ENCODE peak calls at places on chromosomes 4 and X, in seven cellular contexts. One of them, this sample, is unnamed.

GRCh38 chr4:11106769-11107168 is 321.9 kb downstream of the HS3ST1 start:
- DNase-seq in NB4: peak
- DNase-seq in HCT116: no peak
- DNase-seq in K562: no peak
- DNase-seq in A549: no peak
- DNase-seq in HepG2: no peak
- DNase-seq in WTC11: no peak
- DNase-seq in this sample: no peak

GRCh38 chr4:3320361-3321023 is 27.7 kb downstream of the RGS12 start:
- DNase-seq in HepG2: no peak
- DNase-seq in HCT116: no peak
- DNase-seq in A549: no peak
- DNase-seq in K562: no peak
- DNase-seq in NB4: no peak
- DNase-seq in WTC11: no peak
- DNase-seq in this sample: no peak

GRCh38 chr4:54318904-54319303 is 89.8 kb downstream of the PDGFRA start:
- DNase-seq in HCT116: peak
- DNase-seq in HepG2: peak
- DNase-seq in WTC11: peak
- DNase-seq in A549: peak
- DNase-seq in NB4: peak
- DNase-seq in K562: peak
- DNase-seq in this sample: peak

GRCh38 chr4:38377195-38377594 is 286.8 kb upstream of the KLF3 start:
- DNase-seq in HepG2: no peak
- DNase-seq in A549: no peak
- DNase-seq in WTC11: no peak
- DNase-seq in K562: no peak
- DNase-seq in HCT116: no peak
- DNase-seq in NB4: no peak
- DNase-seq in this sample: no peak

GRCh38 chr4:162499478-162499877 is 335.7 kb upstream of the FSTL5 start:
- DNase-seq in WTC11: no peak
- DNase-seq in K562: no peak
- DNase-seq in A549: no peak
- DNase-seq in HepG2: no peak
- DNase-seq in HCT116: no peak
- DNase-seq in NB4: no peak
- DNase-seq in this sample: peak

GRCh38 chr4:149638073-149638472 is 177.6 kb downstream of the IQCM start:
- DNase-seq in HepG2: no peak
- DNase-seq in WTC11: no peak
- DNase-seq in K562: no peak
- DNase-seq in NB4: no peak
- DNase-seq in A549: no peak
- DNase-seq in HCT116: no peak
- DNase-seq in this sample: no peak

GRCh38 chrX:111095974-111096870 is at the start of gene PAK3:
- DNase-seq in HCT116: no peak
- DNase-seq in HepG2: no peak
- DNase-seq in A549: peak
- DNase-seq in NB4: no peak
- DNase-seq in K562: no peak
- DNase-seq in WTC11: peak
- DNase-seq in this sample: peak

GRCh38 chr4:24477919-24478318 is 106.4 kb downstream of the DHX15 start:
- DNase-seq in NB4: no peak
- DNase-seq in WTC11: no peak
- DNase-seq in A549: no peak
- DNase-seq in K562: no peak
- DNase-seq in HepG2: no peak
- DNase-seq in HCT116: no peak
- DNase-seq in this sample: peak

GRCh38 chr4:184647391-184648101 is 1.7 kb downstream of the CASP3 start:
- DNase-seq in HepG2: no peak
- DNase-seq in K562: no peak
- DNase-seq in NB4: no peak
- DNase-seq in A549: no peak
- DNase-seq in HCT116: no peak
- DNase-seq in WTC11: no peak
- DNase-seq in this sample: no peak

GRCh38 chrX:130118941-130119640 is 8.8 kb upstream of the ELF4 start:
- DNase-seq in HCT116: no peak
- DNase-seq in K562: no peak
- DNase-seq in HepG2: no peak
- DNase-seq in A549: no peak
- DNase-seq in WTC11: no peak
- DNase-seq in NB4: no peak
- DNase-seq in this sample: no peak

DNA sequence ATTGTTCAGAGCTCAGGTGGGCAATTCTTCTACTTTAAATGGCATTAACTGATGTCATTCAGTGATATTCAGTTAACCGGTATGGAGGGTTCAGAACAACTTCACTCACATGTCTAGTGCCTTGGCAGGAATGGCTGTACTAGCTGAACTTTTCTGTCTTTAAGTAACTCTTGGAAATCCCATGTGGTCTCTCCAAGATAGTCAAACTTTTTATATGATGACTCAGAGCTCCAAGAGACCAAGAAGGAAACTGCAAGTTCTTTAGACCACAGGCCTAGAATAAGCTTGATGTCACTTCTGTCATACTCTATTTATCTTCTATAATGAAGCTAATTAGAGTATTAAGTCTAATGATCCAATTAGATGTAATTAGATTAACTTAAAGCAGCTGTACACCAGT is 24.9 kb downstream of the LHFPL1 start:
- DNase-seq in NB4: no peak
- DNase-seq in K562: no peak
- DNase-seq in HepG2: no peak
- DNase-seq in HCT116: no peak
- DNase-seq in WTC11: no peak
- DNase-seq in A549: no peak
- DNase-seq in this sample: no peak
- TF ChIP-seq MAX in NB4: no peak
- TF ChIP-seq MAX in K562: no peak
- TF ChIP-seq MAX in HepG2: no peak
- TF ChIP-seq MAX in HCT116: no peak
- TF ChIP-seq MAX in WTC11: no peak
- TF ChIP-seq MAX in A549: no peak
- TF ChIP-seq MAX in this sample: no peak

GRCh38 chrX:2348225-2348624 is 152.6 kb downstream of the DHRSX start:
- DNase-seq in HepG2: no peak
- DNase-seq in A549: no peak
- DNase-seq in K562: no peak
- DNase-seq in WTC11: no peak
- DNase-seq in NB4: no peak
- DNase-seq in HCT116: no peak
- DNase-seq in this sample: no peak

GRCh38 chrX:2351321-2351720 is 149.5 kb downstream of the DHRSX start:
- DNase-seq in K562: no peak
- DNase-seq in HCT116: no peak
- DNase-seq in A549: peak
- DNase-seq in NB4: no peak
- DNase-seq in WTC11: no peak
- DNase-seq in HepG2: no peak
- DNase-seq in this sample: no peak

DNA sequence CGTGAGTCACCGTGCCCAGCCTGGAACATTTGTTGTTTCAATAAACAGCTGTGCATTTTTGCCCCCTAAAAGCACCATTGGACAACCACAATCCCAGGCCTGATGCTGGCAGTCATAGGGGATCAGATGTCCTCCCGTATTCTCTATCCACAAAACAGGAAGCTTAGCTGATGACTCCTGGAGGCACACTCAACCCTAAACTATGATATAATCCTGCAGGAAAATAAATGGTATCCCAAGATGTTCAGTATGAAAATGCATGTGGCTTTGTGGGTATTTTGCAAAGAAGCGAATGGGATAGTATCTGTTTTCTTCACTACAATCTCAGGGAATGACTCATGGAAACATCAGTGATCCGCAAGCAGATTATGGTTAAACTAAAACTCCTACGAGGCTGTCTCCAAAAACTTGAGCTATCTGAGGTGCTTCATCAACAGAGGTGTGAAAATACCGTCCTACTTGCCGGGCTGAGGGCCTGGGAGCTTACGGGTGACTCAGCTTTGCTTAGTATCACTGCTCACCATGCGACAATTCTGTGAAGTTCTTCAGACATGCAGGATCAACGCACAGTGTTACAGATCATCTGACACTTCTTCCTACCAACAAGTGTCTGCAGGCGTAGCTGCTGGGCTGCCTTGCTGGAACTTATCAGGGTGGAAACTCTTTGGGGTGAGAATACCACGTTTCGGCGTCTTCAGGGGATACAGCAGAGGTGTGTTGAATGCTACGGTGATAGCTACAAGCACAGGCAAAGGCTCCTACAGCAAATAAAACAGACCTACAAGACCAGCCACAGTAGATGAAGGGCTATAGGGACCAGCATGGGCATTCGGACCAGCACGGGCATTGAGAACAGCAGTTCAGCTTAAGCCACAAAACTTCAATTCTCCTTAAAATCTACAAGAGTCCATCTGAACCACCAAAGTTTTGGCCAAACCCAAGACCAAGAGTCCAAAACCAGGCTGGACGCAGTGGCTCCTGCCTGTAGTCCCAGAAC is 148.5 kb downstream of the DHRSX start:
- DNase-seq in WTC11: no peak
- DNase-seq in HepG2: no peak
- DNase-seq in NB4: no peak
- DNase-seq in A549: peak
- DNase-seq in HCT116: no peak
- DNase-seq in K562: peak
- DNase-seq in this sample: no peak
- TF ChIP-seq MAX in WTC11: no peak
- TF ChIP-seq MAX in HepG2: no peak
- TF ChIP-seq MAX in NB4: no peak
- TF ChIP-seq MAX in A549: peak
- TF ChIP-seq MAX in HCT116: peak
- TF ChIP-seq MAX in K562: peak
- TF ChIP-seq MAX in this sample: peak

GRCh38 chr4:48405924-48406323 is 64.6 kb downstream of the SLAIN2 start:
- DNase-seq in WTC11: no peak
- DNase-seq in HCT116: no peak
- DNase-seq in HepG2: no peak
- DNase-seq in K562: no peak
- DNase-seq in NB4: no peak
- DNase-seq in A549: no peak
- DNase-seq in this sample: no peak
- TF ChIP-seq MAX in WTC11: no peak
- TF ChIP-seq MAX in HCT116: no peak
- TF ChIP-seq MAX in HepG2: no peak
- TF ChIP-seq MAX in K562: no peak
- TF ChIP-seq MAX in NB4: no peak
- TF ChIP-seq MAX in A549: no peak
- TF ChIP-seq MAX in this sample: no peak

DNA sequence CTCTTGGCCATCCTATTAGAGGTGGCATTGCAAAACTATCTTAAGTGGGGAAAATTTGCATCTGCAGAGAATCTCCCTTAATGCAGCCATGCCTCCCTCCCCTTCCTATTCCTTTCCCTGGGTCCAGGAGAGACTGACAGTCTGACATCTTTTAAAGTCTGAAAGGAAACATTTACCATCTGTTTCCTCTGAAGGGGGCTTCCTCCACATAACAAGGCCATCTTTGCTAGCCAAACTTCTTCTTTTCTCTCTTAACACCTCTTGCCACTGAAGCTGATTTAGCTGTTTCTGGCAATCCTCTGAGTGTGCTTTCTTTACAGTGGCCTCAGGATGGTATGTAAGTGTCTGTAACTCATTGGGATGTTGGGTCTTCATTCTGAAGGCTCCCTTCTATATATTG is 34.6 kb upstream of the AADAT start:
- DNase-seq in HepG2: no peak
- DNase-seq in HCT116: no peak
- DNase-seq in WTC11: no peak
- DNase-seq in K562: no peak
- DNase-seq in A549: no peak
- DNase-seq in NB4: no peak
- DNase-seq in this sample: no peak
- TF ChIP-seq MAX in HepG2: no peak
- TF ChIP-seq MAX in HCT116: no peak
- TF ChIP-seq MAX in WTC11: no peak
- TF ChIP-seq MAX in K562: no peak
- TF ChIP-seq MAX in A549: no peak
- TF ChIP-seq MAX in NB4: no peak
- TF ChIP-seq MAX in this sample: no peak

DNA sequence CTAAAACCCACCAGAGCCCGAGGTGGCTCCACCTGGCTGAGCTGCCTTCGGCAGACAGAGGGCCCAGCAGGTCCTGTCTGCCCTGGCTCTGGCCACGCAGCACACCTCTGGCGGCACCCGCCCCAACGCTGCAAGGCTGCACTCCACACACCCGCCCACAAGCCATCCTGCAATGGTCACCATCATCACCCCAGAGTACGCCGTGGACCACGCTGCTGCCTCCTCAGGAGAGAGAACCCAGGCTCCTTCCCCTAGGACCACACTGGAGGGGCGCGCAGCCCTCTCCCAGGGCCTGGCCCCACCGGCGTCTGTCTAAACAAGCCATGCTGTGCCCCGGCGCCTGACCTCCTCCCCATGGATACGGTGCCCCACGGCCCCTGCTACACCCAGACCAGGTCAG is 39.6 kb upstream of the CPLX1 start:
- DNase-seq in HepG2: no peak
- DNase-seq in K562: no peak
- DNase-seq in A549: no peak
- DNase-seq in NB4: no peak
- DNase-seq in HCT116: no peak
- DNase-seq in WTC11: no peak
- DNase-seq in this sample: no peak
- TF ChIP-seq MAX in HepG2: no peak
- TF ChIP-seq MAX in K562: no peak
- TF ChIP-seq MAX in A549: no peak
- TF ChIP-seq MAX in NB4: no peak
- TF ChIP-seq MAX in HCT116: no peak
- TF ChIP-seq MAX in WTC11: no peak
- TF ChIP-seq MAX in this sample: no peak

DNA sequence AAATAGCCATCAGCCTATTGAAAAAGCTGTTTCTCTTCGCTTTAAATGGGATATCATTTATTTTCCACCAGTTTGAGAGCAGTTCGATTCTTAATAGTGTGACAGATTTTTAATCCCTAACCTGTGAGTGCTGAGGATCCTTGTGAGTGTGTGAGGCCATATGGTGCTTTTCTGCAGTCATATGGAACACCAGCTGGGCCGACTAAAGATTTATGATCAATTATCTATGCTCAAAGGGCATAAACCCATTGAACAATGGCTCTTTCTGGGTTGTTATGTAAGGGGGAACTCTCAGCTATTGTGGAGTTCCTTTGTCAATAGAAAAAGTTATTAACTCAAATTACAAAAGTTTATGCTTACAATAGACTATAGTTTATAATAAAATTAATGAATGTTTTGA is 1003.6 kb downstream of the FAT4 start:
- DNase-seq in NB4: no peak
- DNase-seq in A549: no peak
- DNase-seq in K562: no peak
- DNase-seq in HepG2: no peak
- DNase-seq in HCT116: no peak
- DNase-seq in WTC11: no peak
- DNase-seq in this sample: no peak
- TF ChIP-seq MAX in NB4: no peak
- TF ChIP-seq MAX in A549: no peak
- TF ChIP-seq MAX in K562: no peak
- TF ChIP-seq MAX in HepG2: no peak
- TF ChIP-seq MAX in HCT116: no peak
- TF ChIP-seq MAX in WTC11: no peak
- TF ChIP-seq MAX in this sample: no peak